ENCODE peak calls at places on chromosome 3, in six cellular contexts. K is GM23248, H is psoas muscle, O is stomach, Z is right cardiac atrium, P is esophagus muscularis mucosa. Q is an unnamed sample. For H3K4me1 and H3K9me3, the result is how much of the 10 kb centered on the place peaks cover.

GRCh38 chr3:111692593-111693552 is 97.7 kb upstream of the ZBED2 start:
- DNase-seq in K (no peak), H (no peak), O (no peak), Z (no peak), P (no peak), Q (no peak)

GRCh38 chr3:86785381-86785780 is 205.6 kb downstream of the VGLL3 start:
- DNase-seq in K (peak), H (no peak), O (no peak), Z (no peak), P (no peak), Q (no peak)

GRCh38 chr3:78580691-78581090 is 1187.1 kb downstream of the ROBO1 start:
- DNase-seq in K (peak), H (no peak), O (no peak), Z (no peak), P (no peak), Q (no peak)

GRCh38 chr3:36648241-36649034 is 115.9 kb downstream of the DCLK3 start:
- DNase-seq in K (peak), H (no peak), O (no peak), Z (no peak), P (no peak), Q (no peak)

GRCh38 chr3:88713233-88713691 is 394.2 kb upstream of the EPHA3 start:
- DNase-seq in K (no peak), H (no peak), O (no peak), Z (no peak), P (no peak), Q (no peak)

GRCh38 chr3:16482770-16483531 is 30.5 kb downstream of the RFTN1 start:
- DNase-seq in K (no peak), H (peak), O (no peak), Z (no peak), P (no peak), Q (peak)

GRCh38 chr3:120615863-120616599 is 19.9 kb downstream of the NDUFB4 start:
- DNase-seq in K (peak), H (peak), O (no peak), Z (peak), P (no peak), Q (no peak)

GRCh38 chr3:74801924-74802323 is 187.5 kb upstream of the CNTN3 start:
- DNase-seq in K (no peak), H (no peak), O (no peak), Z (no peak), P (no peak), Q (no peak)

GRCh38 chr3:115146032-115146417 is 1.1 kb downstream of the ZBTB20 start:
- DNase-seq in K (peak), H (peak), O (peak), Z (peak), P (no peak), Q (peak)

GRCh38 chr3:67402873-67403272 is 251.5 kb downstream of the SUCLG2 start:
- DNase-seq in K (no peak), H (no peak), O (no peak), Z (no peak), P (no peak), Q (no peak)

GRCh38 chr3:157786216-157786615 is 283.0 kb upstream of the VEPH1 start:
- DNase-seq in K (peak), H (no peak), O (no peak), Z (no peak), P (no peak), Q (no peak)

GRCh38 chr3:37324752-37325407 is 150.5 kb upstream of the LRRFIP2 start:
- DNase-seq in K (peak), H (no peak), O (no peak), Z (no peak), P (no peak), Q (no peak)

GRCh38 chr3:190338717-190339116 is 16.5 kb upstream of the CLDN1 start:
- DNase-seq in K (peak), H (no peak), O (no peak), Z (no peak), P (no peak), Q (no peak)

GRCh38 chr3:61806810-61807209 is 245.4 kb downstream of the PTPRG start:
- DNase-seq in K (no peak), H (no peak), O (no peak), Z (no peak), P (no peak), Q (no peak)

GRCh38 chr3:55191911-55192787 is 264.3 kb upstream of the LRTM1 start:
- DNase-seq in K (peak), H (no peak), O (no peak), Z (no peak), P (no peak), Q (no peak)

GRCh38 chr3:110995461-110996226 is 76.0 kb upstream of the NECTIN3 start:
- DNase-seq in K (peak), H (no peak), O (no peak), Z (no peak), P (no peak), Q (no peak)

GRCh38 chr3:128491071-128491899 is 1.7 kb downstream of the GATA2 start:
- DNase-seq in K (peak), H (no peak), O (no peak), Z (no peak), P (no peak), Q (no peak)

GRCh38 chr3:186643493-186643892 is 3.3 kb downstream of the FETUB start:
- DNase-seq in K (no peak), H (no peak), O (no peak), Z (no peak), P (no peak), Q (no peak)

GRCh38 chr3:11835028-11835639 is 11.6 kb downstream of the TAMM41 start:
- DNase-seq in K (peak), H (no peak), O (no peak), Z (no peak), P (no peak), Q (no peak)

GRCh38 chr3:8529738-8530525 is 28.3 kb downstream of the LMCD1 start:
- DNase-seq in K (peak), H (no peak), O (no peak), Z (no peak), P (no peak), Q (no peak)

GRCh38 chr3:16802382-16802781 is 82.4 kb upstream of the PLCL2 start:
- DNase-seq in K (no peak), H (no peak), O (no peak), Z (no peak), P (no peak), Q (no peak)

GRCh38 chr3:140863481-140864084 is 78.1 kb upstream of the SLC25A36 start:
- DNase-seq in K (peak), H (no peak), O (peak), Z (no peak), P (no peak), Q (peak)

GRCh38 chr3:71905426-71905825 is 120.5 kb upstream of the PROK2 start:
- DNase-seq in K (no peak), H (no peak), O (no peak), Z (no peak), P (no peak), Q (no peak)

GRCh38 chr3:172054115-172054764 is 14.9 kb downstream of the FNDC3B start:
- DNase-seq in K (no peak), H (no peak), O (no peak), Z (no peak), P (no peak), Q (no peak)

GRCh38 chr3:156388469-156389150 is 166.3 kb downstream of the SSR3 start:
- DNase-seq in K (peak), H (no peak), O (no peak), Z (no peak), P (no peak), Q (no peak)

GRCh38 chr3:853489-853888 is 239.3 kb upstream of the CNTN6 start:
- DNase-seq in K (no peak), H (no peak), O (no peak), Z (no peak), P (no peak), Q (no peak)

GRCh38 chr3:184570501-184570900 is 8.9 kb downstream of the EPHB3 start:
- DNase-seq in K (no peak), H (peak), O (no peak), Z (no peak), P (no peak), Q (no peak)

GRCh38 chr3:38477839-38478450 is 18.2 kb upstream of the EXOG start:
- DNase-seq in K (no peak), H (no peak), O (no peak), Z (no peak), P (peak), Q (no peak)

GRCh38 chr3:55486101-55486856 is 827 bp downstream of the WNT5A start:
- DNase-seq in K (peak), H (peak), O (peak), Z (peak), P (no peak), Q (no peak)

GRCh38 chr3:185316740-185317407 is 46.1 kb upstream of the MAP3K13 start:
- DNase-seq in K (no peak), H (no peak), O (no peak), Z (no peak), P (no peak), Q (no peak)

GRCh38 chr3:21859124-21859781 is 108.2 kb upstream of the ZNF385D start:
- DNase-seq in K (no peak), H (no peak), O (no peak), Z (peak), P (no peak), Q (no peak)

GRCh38 chr3:61718565-61718964 is 157.2 kb downstream of the PTPRG start:
- DNase-seq in K (no peak), H (no peak), O (no peak), Z (no peak), P (no peak), Q (no peak)

GRCh38 chr3:120396469-120396868 is 47.3 kb upstream of the LRRC58 start:
- DNase-seq in K (no peak), H (no peak), O (no peak), Z (no peak), P (peak), Q (no peak)

GRCh38 chr3:18641916-18642315 is 216.8 kb upstream of the SATB1 start:
- DNase-seq in K (no peak), H (no peak), O (no peak), Z (no peak), P (no peak), Q (no peak)

GRCh38 chr3:87436781-87437543 is 160.6 kb upstream of the POU1F1 start:
- DNase-seq in K (peak), H (no peak), O (no peak), Z (no peak), P (no peak), Q (no peak)

GRCh38 chr3:46422617-46423016 is 15.6 kb downstream of the CCRL2 start:
- DNase-seq in K (peak), H (no peak), O (no peak), Z (no peak), P (no peak), Q (no peak)

GRCh38 chr3:12237076-12237475 is 51.8 kb upstream of the PPARG start:
- DNase-seq in K (no peak), H (no peak), O (no peak), Z (no peak), P (no peak), Q (no peak)

DNA sequence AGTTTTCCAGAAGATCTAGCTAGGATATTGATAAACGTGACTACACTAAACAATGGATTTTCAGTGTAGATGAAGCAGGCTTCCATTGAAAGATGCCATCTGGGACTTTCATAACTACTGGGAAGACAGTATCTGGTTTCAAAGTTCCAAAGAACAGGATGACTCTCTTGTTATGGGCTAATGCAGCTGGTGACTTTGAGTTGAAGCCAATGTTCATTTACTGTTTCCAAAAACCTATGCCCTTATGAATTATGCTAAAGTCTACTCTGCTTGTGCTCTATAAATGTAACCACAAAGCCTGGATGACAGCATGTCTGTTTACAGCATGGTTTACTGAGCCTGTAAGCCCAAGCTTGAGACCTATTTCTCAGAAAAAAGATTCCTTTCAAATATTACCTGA is 245.4 kb downstream of the GBE1 start:
- DNase-seq in K (no peak), H (no peak), O (no peak), Z (no peak), P (no peak), Q (no peak)
- H3K4me1 ChIP-seq in K (under half), H (under half), O (under half), Z (under half), P (under half), Q (under half)

GRCh38 chr3:136456196-136456595 is 206.1 kb downstream of the PCCB start:
- DNase-seq in K (no peak), H (no peak), O (no peak), Z (no peak), P (no peak), Q (no peak)
- H3K9me3 ChIP-seq in K (under half), H (under half), O (under half), Z (under half), P (under half), Q (under half)

DNA sequence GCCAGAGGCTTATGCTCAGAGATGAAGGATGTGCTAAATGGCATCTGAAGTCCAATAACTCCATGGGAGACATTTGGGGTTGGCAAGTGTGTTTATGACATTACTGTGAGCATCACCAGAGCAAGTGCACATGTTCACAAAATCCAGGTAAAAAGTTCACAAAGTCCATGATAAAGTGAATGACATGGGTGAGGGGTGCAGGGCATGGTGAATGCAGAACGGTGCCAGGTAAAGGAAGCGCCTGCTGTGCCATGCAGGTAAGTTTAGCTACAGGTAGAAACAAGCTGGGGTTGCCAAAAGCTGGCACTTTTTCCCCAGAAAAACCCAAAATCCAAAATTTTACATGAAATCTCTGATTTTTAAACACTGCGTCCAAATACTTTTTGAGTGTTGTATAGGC is 268.2 kb downstream of the ABHD5 start:
- DNase-seq in K (no peak), H (no peak), O (no peak), Z (no peak), P (peak), Q (no peak)
- H3K4me3 ChIP-seq in K (no peak), H (no peak), O (no peak), Z (no peak), P (no peak), Q (no peak)

GRCh38 chr3:44969170-44969569 is 6.8 kb downstream of the ZDHHC3 start:
- DNase-seq in K (no peak), H (no peak), O (peak), Z (no peak), P (no peak), Q (no peak)

GRCh38 chr3:44968447-44968858 is 7.5 kb downstream of the ZDHHC3 start:
- DNase-seq in K (no peak), H (no peak), O (peak), Z (no peak), P (no peak), Q (no peak)

GRCh38 chr3:44966795-44967278 is 9.1 kb downstream of the ZDHHC3 start:
- DNase-seq in K (no peak), H (no peak), O (peak), Z (no peak), P (no peak), Q (no peak)

GRCh38 chr3:44970916-44971490 is 5.0 kb downstream of the ZDHHC3 start:
- DNase-seq in K (no peak), H (no peak), O (no peak), Z (no peak), P (no peak), Q (no peak)

GRCh38 chr3:44969779-44970178 is 6.2 kb downstream of the ZDHHC3 start:
- DNase-seq in K (no peak), H (no peak), O (peak), Z (no peak), P (no peak), Q (no peak)
- H3K4me1 ChIP-seq in K (under half), H (under half), O (under half), Z (under half), P (under half), Q (under half)

GRCh38 chr3:69410301-69410700 is 24.4 kb upstream of the FRMD4B start:
- DNase-seq in K (peak), H (peak), O (peak), Z (peak), P (no peak), Q (peak)
- H3K9me3 ChIP-seq in K (under half), H (under half), O (under half), Z (under half), P (under half), Q (under half)

DNA sequence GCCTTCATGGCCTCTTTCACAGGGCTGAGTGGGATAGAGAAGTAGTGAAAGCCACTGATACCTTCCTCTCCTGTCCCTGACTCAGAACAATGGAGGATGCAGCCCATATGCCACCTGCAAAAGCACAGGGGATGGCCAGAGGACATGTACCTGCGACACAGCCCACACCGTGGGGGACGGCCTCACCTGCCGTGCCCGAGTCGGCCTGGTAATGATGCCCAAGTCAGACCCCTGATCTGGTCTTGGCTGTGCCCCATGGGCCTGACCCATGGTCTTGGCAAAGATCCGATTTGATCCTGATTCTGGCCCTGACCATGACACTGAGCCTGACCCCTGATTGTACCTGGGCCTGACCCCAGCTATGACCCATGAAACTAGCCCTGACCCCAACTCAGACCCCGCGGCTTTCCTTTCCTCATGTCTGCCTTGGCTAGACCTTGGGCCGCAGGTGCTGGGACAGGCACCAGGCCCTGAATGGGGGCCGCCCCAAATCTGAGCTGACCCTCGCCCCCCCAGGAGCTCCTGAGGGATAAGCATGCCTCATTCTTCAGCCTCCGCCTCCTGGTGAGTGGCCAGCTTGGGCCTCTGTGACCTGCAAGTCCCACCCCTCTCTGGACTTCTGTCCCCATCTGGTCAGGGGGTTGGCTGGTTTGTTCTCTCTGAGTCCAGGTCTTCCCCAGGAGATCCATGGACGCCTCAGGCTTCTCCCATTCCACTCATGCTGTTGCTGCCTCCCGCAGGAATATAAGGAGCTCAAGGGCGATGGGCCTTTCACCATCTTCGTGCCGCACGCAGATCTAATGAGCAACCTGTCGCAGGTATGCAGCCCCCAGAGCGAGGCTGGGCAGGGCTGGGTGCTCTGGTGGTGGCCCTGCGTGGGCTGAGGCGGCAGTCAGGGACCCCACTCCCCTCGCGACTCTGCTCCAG is 15.6 kb downstream of the NT5DC2 start:
- DNase-seq in K (no peak), H (no peak), O (no peak), Z (no peak), P (no peak), Q (no peak)
- H3K4me3 ChIP-seq in K (no peak), H (peak), O (peak), Z (no peak), P (peak), Q (no peak)

GRCh38 chr3:189132901-189133300 is 38.9 kb upstream of the TPRG1 start:
- DNase-seq in K (no peak), H (no peak), O (no peak), Z (no peak), P (no peak), Q (no peak)
- H3K4me1 ChIP-seq in K (under half), H (under half), O (under half), Z (under half), P (under half), Q (under half)

Q was measured in CD8-positive, alpha-beta T cell.